ENCODE peak calls at places on chromosomes 16 and 17, in nine cellular contexts. M is IMR-90; K is WERI-Rb-1; X is transverse colon; Q is thoracic aorta; U is left lung; Y is PC-3; D is CD8-positive, alpha-beta T cell; H is esophagus squamous epithelium. E is an unnamed sample.

GRCh38 chr17:75679706-75680201 is 12.6 kb downstream of the SAP30BP start:
- DNase-seq in K (no peak), D (no peak), Q (no peak), Y (peak), U (no peak), M (no peak), H (no peak), X (peak), E (no peak)

GRCh38 chr16:70696952-70697600 is 11.2 kb upstream of the MTSS2 start:
- DNase-seq in H (no peak), M (no peak), U (no peak), Q (no peak), X (peak), K (no peak), Y (peak), D (no peak), E (no peak)

GRCh38 chr17:35890774-35891155 is 10.6 kb upstream of the CCL5 start:
- DNase-seq in X (peak), M (no peak), D (peak), H (no peak), Q (no peak), K (no peak), Y (no peak), U (no peak), E (no peak)

GRCh38 chr16:66299349-66299748 is 67.1 kb upstream of the CDH5 start:
- DNase-seq in Q (no peak), U (no peak), Y (no peak), H (no peak), X (no peak), D (no peak), M (no peak), K (no peak), E (no peak)

GRCh38 chr17:77814091-77814772 is 144.3 kb upstream of the TNRC6C start:
- DNase-seq in H (no peak), Y (no peak), M (no peak), K (no peak), Q (no peak), U (peak), D (no peak), X (no peak), E (no peak)

GRCh38 chr17:60223456-60223855 is 73.7 kb downstream of the CA4 start:
- DNase-seq in X (no peak), M (no peak), K (no peak), Q (no peak), H (no peak), U (no peak), Y (no peak), D (no peak), E (no peak)

GRCh38 chr16:17194190-17194780 is 276.5 kb downstream of the XYLT1 start:
- DNase-seq in X (peak), Y (no peak), H (no peak), Q (no peak), D (peak), M (peak), K (peak), U (peak), E (no peak)

GRCh38 chr16:11038777-11039176 is 94.4 kb downstream of the CLEC16A start:
- DNase-seq in Y (peak), D (no peak), Q (no peak), X (peak), M (no peak), K (no peak), H (no peak), U (no peak), E (no peak)

GRCh38 chr16:5216681-5217080 is 119.1 kb upstream of the EEF2KMT start:
- DNase-seq in U (no peak), D (no peak), Y (no peak), H (no peak), K (no peak), Q (no peak), X (no peak), M (no peak), E (no peak)

GRCh38 chr16:6611535-6611934 is 721.1 kb upstream of the RBFOX1 start:
- DNase-seq in U (no peak), Q (no peak), X (no peak), D (no peak), K (peak), Y (no peak), H (no peak), M (no peak), E (no peak)

GRCh38 chr16:11432856-11433395 is 87.7 kb downstream of the RMI2 start:
- DNase-seq in Q (no peak), U (no peak), Y (no peak), D (no peak), H (no peak), K (no peak), M (no peak), X (no peak), E (no peak)

GRCh38 chr17:16928406-16929280 is 43.3 kb downstream of the TNFRSF13B start:
- DNase-seq in X (no peak), Q (no peak), Y (no peak), H (no peak), K (no peak), M (no peak), U (peak), D (no peak), E (no peak)

GRCh38 chr17:31579265-31579664 is 187.8 kb downstream of the RAB11FIP4 start:
- DNase-seq in U (no peak), K (no peak), X (no peak), Q (no peak), H (no peak), D (no peak), Y (peak), M (peak), E (no peak)

GRCh38 chr17:44266402-44267164 is 1.4 kb downstream of the SLC4A1 start:
- DNase-seq in U (no peak), Y (peak), M (no peak), K (peak), D (no peak), X (no peak), H (no peak), Q (no peak), E (no peak)

GRCh38 chr17:74429604-74430384 is 2.1 kb upstream of the GPRC5C start:
- DNase-seq in Q (no peak), M (no peak), Y (peak), K (no peak), U (peak), X (peak), H (no peak), D (no peak), E (no peak)

GRCh38 chr16:48608452-48608851 is 1.5 kb downstream of the N4BP1 start:
- DNase-seq in Q (no peak), H (no peak), D (no peak), U (no peak), K (no peak), M (no peak), Y (peak), X (no peak), E (no peak)

GRCh38 chr16:70438325-70438982 is 446 bp downstream of the ST3GAL2 start:
- DNase-seq in Y (no peak), K (peak), Q (no peak), D (no peak), H (no peak), U (peak), M (no peak), X (peak), E (no peak)

GRCh38 chr17:74493381-74493833 is 27.0 kb downstream of the CD300A start:
- DNase-seq in M (peak), H (no peak), D (peak), Y (peak), U (peak), X (peak), Q (no peak), K (peak), E (peak)

GRCh38 chr16:27852681-27853080 is 210.8 kb downstream of the GSG1L start:
- DNase-seq in U (no peak), M (no peak), K (no peak), X (no peak), Y (no peak), Q (no peak), H (no peak), D (no peak), E (no peak)

GRCh38 chr17:81685108-81685507 is 1.3 kb downstream of the HGS start:
- DNase-seq in H (no peak), Y (peak), M (peak), U (no peak), X (no peak), K (no peak), D (no peak), Q (no peak), E (peak)

GRCh38 chr16:69494993-69495392 is 70.6 kb downstream of the CYB5B start:
- DNase-seq in D (no peak), H (no peak), X (peak), K (peak), U (no peak), Y (peak), Q (no peak), M (no peak), E (no peak)

GRCh38 chr16:79247386-79247785 is 353.2 kb downstream of the MAF start:
- DNase-seq in Q (no peak), Y (no peak), H (no peak), U (no peak), D (no peak), M (no peak), X (no peak), K (no peak), E (no peak)

GRCh38 chr16:65339062-65339461 is 217.2 kb upstream of the CDH11 start:
- DNase-seq in Q (no peak), K (no peak), Y (no peak), X (no peak), H (no peak), D (no peak), M (no peak), U (no peak), E (no peak)

GRCh38 chr16:55653106-55653505 is 2.7 kb upstream of the SLC6A2 start:
- DNase-seq in U (no peak), M (no peak), K (no peak), H (no peak), Y (no peak), X (no peak), Q (no peak), D (no peak), E (no peak)

GRCh38 chr16:1778200-1779179 is 3.9 kb downstream of the SPSB3 start:
- DNase-seq in M (no peak), K (no peak), H (no peak), Y (no peak), U (no peak), X (peak), Q (no peak), D (no peak), E (peak)

GRCh38 chr16:27364493-27365141 is 37.4 kb upstream of the IL21R start:
- DNase-seq in U (no peak), Q (no peak), M (no peak), H (no peak), X (peak), K (no peak), Y (peak), D (no peak), E (no peak)

GRCh38 chr17:67040652-67041051 is 3.7 kb upstream of the CACNG1 start:
- DNase-seq in H (no peak), Y (no peak), U (no peak), X (no peak), Q (no peak), D (no peak), M (no peak), K (no peak), E (no peak)

GRCh38 chr16:67719778-67720144 is 645 bp upstream of the GFOD2 start:
- DNase-seq in M (peak), Q (no peak), K (peak), H (no peak), Y (no peak), U (no peak), D (no peak), X (peak), E (peak)

GRCh38 chr16:16833165-16833564 is 454.2 kb downstream of the NPIPA7 start:
- DNase-seq in Q (no peak), Y (no peak), M (no peak), K (no peak), U (no peak), X (no peak), D (no peak), H (no peak), E (no peak)

GRCh38 chr16:12147681-12148479 is 171.3 kb downstream of the SNX29 start:
- DNase-seq in M (no peak), U (no peak), Y (peak), D (no peak), H (no peak), Q (no peak), X (no peak), K (no peak), E (no peak)

GRCh38 chr17:3972281-3972731 is 8.1 kb upstream of the ATP2A3 start:
- DNase-seq in D (no peak), U (no peak), Y (no peak), M (no peak), Q (no peak), K (no peak), H (no peak), X (peak), E (no peak)

GRCh38 chr17:20306924-20307323 is 160.4 kb downstream of the LGALS9B start:
- DNase-seq in M (no peak), H (no peak), U (no peak), Y (no peak), K (no peak), X (no peak), D (no peak), Q (no peak), E (no peak)

GRCh38 chr17:20304961-20305360 is 162.4 kb downstream of the LGALS9B start:
- DNase-seq in D (no peak), Y (no peak), Q (no peak), U (no peak), K (no peak), H (no peak), X (no peak), M (no peak), E (no peak)

GRCh38 chr17:20299013-20299412 is 168.3 kb downstream of the LGALS9B start:
- DNase-seq in M (no peak), Q (no peak), D (no peak), K (no peak), X (no peak), Y (no peak), H (no peak), U (no peak), E (no peak)

GRCh38 chr17:20300399-20301037 is 166.8 kb downstream of the LGALS9B start:
- DNase-seq in H (no peak), K (no peak), X (no peak), D (no peak), Q (no peak), Y (no peak), U (no peak), M (peak), E (peak)

GRCh38 chr17:20302191-20302917 is 165.0 kb downstream of the LGALS9B start:
- DNase-seq in H (no peak), D (no peak), K (no peak), X (no peak), Q (no peak), M (peak), Y (no peak), U (no peak), E (no peak)
- H3K27ac ChIP-seq in H (no peak), D (no peak), K (no peak), X (peak), Q (peak), M (peak), Y (no peak), U (no peak), E (no peak)

DNA sequence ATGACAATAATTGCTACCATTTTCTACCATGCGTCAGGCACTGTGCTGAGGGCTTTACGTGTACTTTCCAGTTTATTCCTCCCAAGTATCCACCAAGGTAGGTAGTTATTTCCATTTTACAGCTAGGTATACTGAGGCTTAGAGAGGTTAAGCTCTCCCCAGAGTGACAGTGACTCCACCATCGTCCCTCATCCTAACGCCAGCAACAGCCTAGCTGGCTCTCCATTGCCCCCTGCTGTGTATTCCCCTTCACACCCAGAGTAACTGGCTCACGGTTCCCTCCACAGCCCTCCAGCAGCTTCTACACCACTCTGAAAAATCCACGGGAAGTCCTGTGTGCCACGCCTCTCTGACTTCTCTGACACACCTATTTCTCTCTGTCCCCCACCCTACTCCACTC is 7.1 kb upstream of the ASGR1 start:
- DNase-seq in Y (no peak), K (no peak), D (no peak), Q (no peak), M (no peak), X (no peak), U (no peak), H (no peak), E (no peak)
- TF ChIP-seq CTCF in Y (no peak), K (peak), D (no peak), Q (no peak), M (peak), X (no peak), U (peak), H (no peak), E (peak)

GRCh38 chr16:77729951-77730350 is 7.6 kb downstream of the NUDT7 start:
- DNase-seq in K (no peak), U (no peak), D (no peak), H (no peak), M (no peak), X (no peak), Q (no peak), Y (no peak), E (no peak)
- H3K4me3 ChIP-seq in K (no peak), U (no peak), D (no peak), H (no peak), M (no peak), X (no peak), Q (no peak), Y (no peak), E (no peak)

DNA sequence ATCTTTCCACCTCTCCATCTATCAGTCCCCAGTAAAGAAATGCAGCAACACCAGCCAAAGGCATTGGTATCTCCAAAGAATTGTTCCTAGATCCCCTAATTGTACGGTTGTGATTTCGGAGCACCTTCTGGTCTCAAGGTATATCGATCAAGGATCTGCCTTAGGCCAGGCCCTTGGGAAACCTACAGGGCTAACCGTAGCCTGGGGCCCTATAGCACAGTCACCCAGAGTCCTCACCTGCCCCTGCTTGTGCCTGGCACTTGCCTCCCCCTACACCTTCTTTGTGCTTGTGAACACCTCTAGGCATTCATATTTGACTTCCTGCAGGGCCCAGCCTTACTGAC is 16.8 kb upstream of the AURKB start:
- DNase-seq in X (no peak), D (no peak), M (no peak), K (no peak), Y (no peak), H (no peak), Q (no peak), U (no peak), E (no peak)
- H3K27ac ChIP-seq in X (peak), D (no peak), M (no peak), K (no peak), Y (no peak), H (peak), Q (peak), U (no peak), E (no peak)

DNA sequence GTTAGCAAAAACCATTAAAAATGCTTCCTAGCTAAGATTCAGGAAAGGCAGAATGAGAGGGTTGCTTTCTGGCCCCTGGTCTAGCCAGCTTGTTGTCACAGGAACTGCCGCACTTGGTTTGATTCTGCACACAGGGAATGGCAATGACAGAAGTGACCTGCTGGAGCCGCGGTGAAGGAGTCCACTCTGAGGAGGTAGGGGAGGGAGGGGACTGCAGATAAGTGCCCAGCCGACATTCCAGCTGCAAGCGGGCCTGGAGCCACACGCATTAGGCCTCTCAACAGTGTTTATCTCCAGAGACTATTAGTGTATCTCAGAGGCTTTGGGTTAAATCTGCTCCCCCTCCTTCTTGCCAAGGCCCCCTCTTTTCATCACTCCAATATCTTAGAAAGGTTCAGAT is 38.6 kb downstream of the CDRT15 start:
- DNase-seq in Q (no peak), Y (no peak), H (no peak), M (no peak), K (peak), D (no peak), X (no peak), U (no peak), E (no peak)
- TF ChIP-seq CTCF in Q (no peak), Y (no peak), H (no peak), M (no peak), K (no peak), D (no peak), X (no peak), U (no peak), E (no peak)

DNA sequence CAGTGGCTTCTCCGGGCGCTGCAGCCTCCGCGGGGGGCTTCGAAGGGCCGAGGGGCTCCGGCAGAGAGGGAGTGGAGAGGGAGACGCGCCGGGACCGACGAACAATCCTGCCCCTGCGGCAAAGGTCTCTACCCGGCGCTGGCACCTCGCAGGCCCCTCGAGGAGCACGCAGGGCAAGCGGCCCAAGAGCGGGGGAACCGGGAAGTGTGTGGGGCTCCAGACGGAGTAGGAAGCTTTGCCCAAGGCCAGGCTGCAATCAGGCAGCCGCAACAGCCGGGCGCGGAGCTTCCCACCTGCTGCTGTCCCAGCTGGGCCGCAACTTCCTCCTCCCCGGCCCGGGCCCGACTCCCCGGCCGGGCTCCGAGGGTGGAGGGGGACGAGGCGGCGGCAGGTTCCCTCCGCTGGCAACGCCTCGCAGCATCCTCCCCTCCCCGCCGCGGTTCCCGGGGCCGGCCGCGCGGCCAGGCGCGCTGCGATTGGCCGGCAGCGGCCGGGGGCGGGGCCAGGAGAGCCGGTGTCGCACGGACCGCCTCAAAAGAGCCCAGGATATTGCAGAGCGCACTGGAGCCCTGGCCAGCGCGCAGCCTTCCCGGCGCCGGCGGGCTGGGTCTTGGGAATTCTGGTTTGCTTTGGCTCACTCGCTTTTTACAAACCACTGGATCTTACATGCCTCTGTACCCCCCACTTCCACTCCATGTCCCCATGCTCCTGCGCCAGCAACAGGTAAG is at the start of gene KCNJ2:
- DNase-seq in U (peak), M (peak), K (peak), Q (peak), Y (peak), H (no peak), X (peak), D (no peak), E (peak)
- H3K4me3 ChIP-seq in U (peak), M (peak), K (peak), Q (peak), Y (peak), H (peak), X (peak), D (peak), E (peak)

DNA sequence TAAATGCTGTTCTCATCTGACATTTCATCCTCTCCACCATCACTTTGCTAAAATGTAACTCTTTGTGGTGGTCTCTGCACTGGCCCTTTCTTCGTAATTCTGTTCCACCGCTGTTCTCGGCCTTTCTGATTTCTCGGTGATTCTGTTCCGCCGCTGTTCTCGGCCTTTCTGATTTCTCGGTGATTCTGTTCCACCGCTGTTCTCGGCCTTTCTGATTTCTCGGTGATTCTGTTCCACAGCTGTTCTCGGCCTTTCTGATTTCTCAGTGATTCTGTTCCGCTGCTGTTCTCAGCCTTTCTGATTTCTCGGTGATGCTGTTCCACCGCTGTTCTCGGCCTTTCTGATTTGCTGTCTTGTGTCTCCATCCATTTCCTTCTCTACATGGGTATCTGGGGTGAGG is 12.3 kb downstream of the FOXF1 start:
- DNase-seq in U (peak), X (no peak), Q (no peak), Y (no peak), H (no peak), M (no peak), K (no peak), D (no peak), E (no peak)
- H3K27ac ChIP-seq in U (no peak), X (no peak), Q (no peak), Y (no peak), H (no peak), M (no peak), K (no peak), D (no peak), E (no peak)

E was measured in brain microvascular endothelial cell.